ENCODE peak calls at places on chromosome 1, in ten cellular contexts. B is coronary artery; E is left ventricle myocardium inferior; L is NCI-H2171 treated with DMSO at 0.1 percent for 48 hours; C is T47D; V is AG09309; R is NCI-H2081; O is stimulated activated CD8-positive, alpha-beta memory T cell treated with anti-CD3 and anti-CD28 coated beads, Interleukin-7, amount 100 ng/mL, for 1 hour; Z is brain microvascular endothelial cell; T is NCI-H2107. A is an unnamed sample.
A peak's percentile ranks its signal among the peaks of the same experiment; 100 is the strongest.

GRCh38 chr1:201016211-201016651 is 7.3 kb downstream of the KIF21B start:
- DNase-seq in C (no peak), O (no peak), T (peak; percentile 74), V (no peak), Z (no peak), R (peak; percentile 85), E (peak; percentile 33), L (peak; percentile 90), B (no peak), A (no peak)

GRCh38 chr1:218983848-218984247 is 189.8 kb upstream of the LYPLAL1 start:
- DNase-seq in T (no peak), C (no peak), B (no peak), O (no peak), V (no peak), L (no peak), R (no peak), Z (no peak), E (no peak), A (no peak)

GRCh38 chr1:89928506-89928905 is 66.4 kb upstream of the ZNF326 start:
- DNase-seq in B (no peak), V (no peak), R (no peak), Z (no peak), L (no peak), C (no peak), O (no peak), T (no peak), E (no peak), A (no peak)

GRCh38 chr1:182189535-182190066 is 128.1 kb upstream of the ZNF648 start:
- DNase-seq in R (no peak), Z (no peak), E (no peak), O (no peak), C (no peak), V (peak; percentile 17), T (no peak), B (no peak), L (no peak), A (no peak)

GRCh38 chr1:43048601-43049011 is 89.9 kb upstream of the SLC2A1 start:
- DNase-seq in Z (no peak), O (no peak), R (no peak), T (no peak), L (no peak), C (no peak), E (no peak), B (no peak), V (no peak), A (no peak)

GRCh38 chr1:234537236-234537635 is 58.3 kb upstream of the TARBP1 start:
- DNase-seq in T (no peak), B (no peak), C (no peak), E (no peak), Z (no peak), R (no peak), V (no peak), L (no peak), O (no peak), A (no peak)

GRCh38 chr1:90371106-90371813 is 345.8 kb downstream of the BARHL2 start:
- DNase-seq in O (no peak), R (no peak), T (peak; percentile 65), C (no peak), Z (no peak), B (no peak), V (peak; percentile 17), L (no peak), E (no peak), A (no peak)

GRCh38 chr1:206144605-206145004 is 27.4 kb upstream of the AVPR1B start:
- DNase-seq in C (no peak), O (no peak), V (no peak), E (no peak), B (no peak), Z (no peak), T (no peak), R (peak; percentile 25), L (peak; percentile 73), A (no peak)